ENCODE peak calls at places on chromosome 14, in four cellular contexts. V is nephron progenitor cell, G is DND-41, E is neural crest cell. K is an unnamed sample.

GRCh38 chr14:76937181-76938091 is 91.1 kb downstream of the IRF2BPL start:
- DNase-seq in E (no peak), G (no peak), V (peak), K (no peak)

GRCh38 chr14:102605026-102605425 is 12.6 kb downstream of the RCOR1 start:
- DNase-seq in V (no peak), E (no peak), G (no peak), K (no peak)

GRCh38 chr14:76761198-76761848 is at the start of gene VASH1:
- DNase-seq in E (peak), G (no peak), V (peak), K (peak)

GRCh38 chr14:105701456-105702274 is 175.3 kb downstream of the TMEM121 start:
- DNase-seq in V (no peak), G (no peak), E (no peak), K (no peak)

GRCh38 chr14:68789798-68790655 is 2.8 kb downstream of the ZFP36L1 start:
- DNase-seq in E (peak), V (no peak), G (no peak), K (no peak)

GRCh38 chr14:76710093-76711010 is 50.9 kb upstream of the VASH1 start:
- DNase-seq in V (peak), E (peak), G (peak), K (no peak)

GRCh38 chr14:93543766-93544165 is 113.0 kb downstream of the UNC79 start:
- DNase-seq in V (no peak), G (no peak), E (no peak), K (no peak)

GRCh38 chr14:39426605-39427004 is 5.6 kb downstream of the FBXO33 start:
- DNase-seq in E (no peak), V (no peak), G (no peak), K (no peak)

GRCh38 chr14:90553298-90553920 is 156.6 kb downstream of the CALM1 start:
- DNase-seq in E (no peak), V (no peak), G (no peak), K (no peak)

GRCh38 chr14:21264025-21264801 is 5.0 kb downstream of the HNRNPC start:
- DNase-seq in G (no peak), E (no peak), V (no peak), K (no peak)

GRCh38 chr14:99527026-99527425 is 45.8 kb downstream of the CCNK start:
- DNase-seq in E (no peak), G (no peak), V (no peak), K (no peak)

GRCh38 chr14:51652168-51653095 is 722 bp downstream of the FRMD6 start:
- DNase-seq in E (no peak), G (no peak), V (no peak), K (no peak)

GRCh38 chr14:49019467-49020100 is 566.6 kb downstream of the RPS29 start:
- DNase-seq in V (no peak), G (no peak), E (no peak), K (no peak)

GRCh38 chr14:99322731-99323599 is 51.0 kb upstream of the BCL11B start:
- DNase-seq in G (no peak), V (no peak), E (no peak), K (no peak)

GRCh38 chr14:88960528-88960927 is 136.1 kb downstream of the TTC8 start:
- DNase-seq in E (no peak), G (no peak), V (no peak), K (no peak)
- TF ChIP-seq CTCF in E (no peak), G (no peak), V (no peak), K (no peak)

GRCh38 chr14:63438065-63438757 is 105.0 kb downstream of the PPP2R5E start:
- DNase-seq in G (peak), V (no peak), E (no peak), K (peak)
- TF ChIP-seq CTCF in G (peak), V (no peak), E (peak), K (no peak)

GRCh38 chr14:31777312-31777711 is 216.1 kb downstream of the NUBPL start:
- DNase-seq in G (no peak), E (no peak), V (no peak), K (no peak)
- TF ChIP-seq CTCF in G (no peak), E (no peak), V (no peak), K (no peak)

GRCh38 chr14:54501423-54501822 is 8.3 kb upstream of the CGRRF1 start:
- DNase-seq in E (no peak), G (no peak), V (no peak), K (no peak)

GRCh38 chr14:54497224-54497623 is 8.4 kb upstream of the GMFB start:
- DNase-seq in E (no peak), V (no peak), G (no peak), K (no peak)

GRCh38 chr14:54500744-54501143 is 9.0 kb upstream of the CGRRF1 start:
- DNase-seq in G (no peak), V (no peak), E (no peak), K (no peak)

GRCh38 chr14:54498579-54498978 is 9.8 kb upstream of the GMFB start:
- DNase-seq in V (no peak), G (no peak), E (no peak), K (no peak)

GRCh38 chr14:54498095-54498531 is 9.3 kb upstream of the GMFB start:
- DNase-seq in V (no peak), G (no peak), E (no peak), K (no peak)
- TF ChIP-seq CTCF in V (no peak), G (no peak), E (no peak), K (no peak)

GRCh38 chr14:23252420-23253333 is 14.9 kb downstream of the RNF212B start:
- DNase-seq in V (no peak), E (no peak), G (no peak), K (no peak)
- TF ChIP-seq CTCF in V (no peak), E (no peak), G (no peak), K (no peak)

DNA sequence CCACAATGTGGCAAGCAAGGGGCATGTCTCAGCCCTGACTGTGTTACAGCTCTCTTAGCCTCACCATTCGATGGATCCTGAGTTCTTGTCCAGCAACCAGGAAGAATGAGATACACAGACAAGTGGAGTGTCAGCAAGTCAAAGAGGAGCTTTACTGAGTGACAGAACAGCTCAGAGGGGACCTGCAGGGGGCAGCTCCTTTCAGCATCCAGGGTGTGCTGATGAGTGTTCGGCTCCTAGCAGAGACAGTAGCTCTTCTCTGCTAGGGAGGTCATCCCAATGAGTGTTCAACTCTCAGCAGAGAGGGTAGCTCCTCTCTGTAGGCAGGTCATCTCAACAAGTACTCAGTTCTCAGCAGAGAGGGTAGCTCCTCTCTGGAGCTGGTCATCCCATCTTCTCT is 19.1 kb downstream of the SYNJ2BP start:
- DNase-seq in E (no peak), G (no peak), V (no peak), K (no peak)
- TF ChIP-seq CTCF in E (no peak), G (no peak), V (no peak), K (no peak)